ENCODE peak calls at places on chromosomes 11 and 22, in eight cellular contexts. J is ovary; E is fibroblast of lung; U is MM.1S; T is esophagus squamous epithelium; B is Peyer's patch; O is CD8-positive, alpha-beta memory T cell; S is left lung. P is an unnamed sample.

GRCh38 chr22:44191036-44191454 is 10.3 kb downstream of the PARVG start:
- DNase-seq in J (no peak), E (peak), U (no peak), T (no peak), B (peak), O (no peak), S (no peak), P (no peak)

GRCh38 chr22:38921126-38921525 is 36.3 kb upstream of the APOBEC3A start:
- DNase-seq in J (no peak), E (no peak), U (no peak), T (no peak), B (no peak), O (no peak), S (peak), P (no peak)

GRCh38 chr11:86559311-86559945 is 113.0 kb downstream of the ME3 start:
- DNase-seq in J (peak), E (peak), U (no peak), T (no peak), B (no peak), O (no peak), S (no peak), P (peak)

GRCh38 chr22:49006207-49007012 is 821.3 kb downstream of the BRD1 start:
- DNase-seq in J (no peak), E (no peak), U (no peak), T (no peak), B (no peak), O (no peak), S (no peak), P (no peak)

GRCh38 chr22:50526849-50527801 is 1.7 kb upstream of the SCO2 start:
- DNase-seq in J (no peak), E (peak), U (no peak), T (no peak), B (peak), O (no peak), S (peak), P (peak)

GRCh38 chr11:68974421-68975194 is 6.2 kb downstream of the MRGPRD start:
- DNase-seq in J (no peak), E (peak), U (peak), T (no peak), B (no peak), O (no peak), S (peak), P (no peak)

GRCh38 chr11:8218409-8218808 is 45.3 kb downstream of the LMO1 start:
- DNase-seq in J (no peak), E (no peak), U (no peak), T (no peak), B (no peak), O (no peak), S (no peak), P (no peak)

GRCh38 chr11:65781962-65782815 is 1.4 kb upstream of the AP5B1 start:
- DNase-seq in J (no peak), E (no peak), U (no peak), T (no peak), B (no peak), O (no peak), S (no peak), P (no peak)

GRCh38 chr11:134037093-134037908 is 31.6 kb upstream of the JAM3 start:
- DNase-seq in J (peak), E (peak), U (no peak), T (no peak), B (peak), O (peak), S (peak), P (peak)

GRCh38 chr11:108601150-108601549 is 7.6 kb upstream of the EXPH5 start:
- DNase-seq in J (no peak), E (peak), U (no peak), T (no peak), B (no peak), O (no peak), S (no peak), P (no peak)

GRCh38 chr11:118639899-118640298 is 32.5 kb downstream of the PHLDB1 start:
- DNase-seq in J (no peak), E (no peak), U (no peak), T (no peak), B (no peak), O (no peak), S (no peak), P (peak)

DNA sequence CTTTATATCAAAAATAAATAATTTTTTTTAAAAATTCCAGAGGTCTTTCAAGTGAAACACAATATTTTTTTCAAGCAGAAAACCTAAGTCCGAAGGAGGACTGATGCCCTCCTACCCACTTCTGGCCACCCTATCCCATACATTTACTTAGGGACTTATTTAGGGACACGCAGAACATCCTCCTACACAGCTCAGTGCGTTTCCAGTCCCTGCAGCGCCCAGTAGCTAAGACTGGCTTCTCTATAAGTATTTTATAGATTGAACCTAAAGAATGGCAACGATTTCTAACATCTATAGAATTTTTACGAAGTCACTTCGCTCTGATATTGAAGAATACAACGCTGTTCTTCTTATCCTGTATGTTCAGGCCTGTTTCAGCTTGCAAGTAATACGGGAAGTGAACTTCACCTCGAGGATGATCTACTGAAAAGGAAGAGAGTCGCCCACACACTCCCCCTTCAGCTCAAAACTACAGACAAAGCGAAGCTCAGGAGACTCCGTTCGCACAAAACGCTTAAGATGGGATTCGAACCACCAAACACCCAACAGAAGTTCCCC is 341 bp downstream of the CHEK2 start:
- DNase-seq in J (no peak), E (no peak), U (no peak), T (no peak), B (no peak), O (no peak), S (no peak), P (no peak)
- H3K27ac ChIP-seq in J (no peak), E (peak), U (peak), T (peak), B (peak), O (peak), S (peak), P (no peak)

DNA sequence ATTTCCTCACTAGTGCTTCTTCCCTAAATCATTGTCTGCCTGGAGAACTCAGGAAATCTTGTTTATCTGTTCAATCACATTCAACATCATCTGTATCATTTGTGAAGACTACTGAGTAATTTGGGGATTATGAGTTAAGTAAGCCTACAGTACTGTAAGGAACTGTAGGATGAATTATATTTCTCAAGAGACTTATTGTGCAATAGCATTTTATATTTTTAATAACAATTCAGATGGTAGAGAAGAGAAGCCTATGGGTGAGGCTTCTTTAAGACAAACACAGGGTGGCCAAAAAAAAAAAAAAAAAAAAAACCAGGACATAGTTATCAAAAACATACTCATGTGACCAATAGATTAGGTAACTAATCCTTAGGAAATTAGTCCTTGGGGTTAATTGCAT is 282.7 kb downstream of the FAM181B start:
- DNase-seq in J (no peak), E (no peak), U (no peak), T (no peak), B (no peak), O (no peak), S (no peak), P (no peak)
- H3K27ac ChIP-seq in J (no peak), E (no peak), U (no peak), T (no peak), B (no peak), O (no peak), S (no peak), P (no peak)

DNA sequence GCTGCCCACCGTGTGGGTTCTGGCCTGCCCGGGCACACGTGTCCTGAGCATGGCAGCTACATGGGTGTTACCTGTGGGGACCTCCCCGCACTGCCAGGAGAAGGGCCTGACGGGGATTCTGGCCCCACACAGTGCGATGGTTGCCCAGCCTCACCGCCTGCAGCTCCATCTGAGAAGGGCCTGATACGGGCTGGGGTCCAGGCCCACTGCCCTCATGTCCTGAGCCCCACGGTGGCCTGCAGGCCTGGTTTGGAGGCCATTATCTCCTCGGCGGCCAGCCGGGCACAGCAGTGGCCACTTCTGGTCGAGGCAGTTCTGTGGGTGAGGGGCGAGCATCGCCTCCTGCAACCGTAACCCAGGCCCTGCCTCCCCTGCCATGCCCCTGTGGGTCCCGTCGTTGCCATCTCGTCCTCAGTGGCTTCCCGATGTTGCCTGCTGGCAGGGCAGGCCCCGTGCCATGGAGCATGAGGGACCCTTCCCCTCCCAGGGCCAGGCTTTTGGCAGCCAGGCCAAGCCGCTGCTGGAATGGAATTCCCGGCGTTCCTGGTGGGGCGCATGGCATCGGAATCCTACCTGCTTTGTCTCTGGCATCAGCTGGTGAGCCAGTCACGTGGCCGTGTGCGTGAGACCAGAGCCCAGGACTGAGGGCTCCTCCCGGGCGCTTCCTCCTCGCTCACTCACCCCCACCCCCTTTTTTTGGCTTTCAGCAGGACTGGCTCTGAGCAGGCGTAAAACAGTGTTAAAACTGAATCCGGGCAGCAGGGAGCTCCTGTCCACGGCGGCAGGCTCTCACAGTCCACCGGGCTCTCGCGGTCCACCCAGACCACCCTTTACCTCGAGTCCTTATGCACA is 71.9 kb upstream of the PPARA start:
- DNase-seq in J (peak), E (peak), U (no peak), T (no peak), B (no peak), O (no peak), S (peak), P (peak)
- H3K27ac ChIP-seq in J (peak), E (peak), U (no peak), T (peak), B (peak), O (no peak), S (peak), P (peak)

DNA sequence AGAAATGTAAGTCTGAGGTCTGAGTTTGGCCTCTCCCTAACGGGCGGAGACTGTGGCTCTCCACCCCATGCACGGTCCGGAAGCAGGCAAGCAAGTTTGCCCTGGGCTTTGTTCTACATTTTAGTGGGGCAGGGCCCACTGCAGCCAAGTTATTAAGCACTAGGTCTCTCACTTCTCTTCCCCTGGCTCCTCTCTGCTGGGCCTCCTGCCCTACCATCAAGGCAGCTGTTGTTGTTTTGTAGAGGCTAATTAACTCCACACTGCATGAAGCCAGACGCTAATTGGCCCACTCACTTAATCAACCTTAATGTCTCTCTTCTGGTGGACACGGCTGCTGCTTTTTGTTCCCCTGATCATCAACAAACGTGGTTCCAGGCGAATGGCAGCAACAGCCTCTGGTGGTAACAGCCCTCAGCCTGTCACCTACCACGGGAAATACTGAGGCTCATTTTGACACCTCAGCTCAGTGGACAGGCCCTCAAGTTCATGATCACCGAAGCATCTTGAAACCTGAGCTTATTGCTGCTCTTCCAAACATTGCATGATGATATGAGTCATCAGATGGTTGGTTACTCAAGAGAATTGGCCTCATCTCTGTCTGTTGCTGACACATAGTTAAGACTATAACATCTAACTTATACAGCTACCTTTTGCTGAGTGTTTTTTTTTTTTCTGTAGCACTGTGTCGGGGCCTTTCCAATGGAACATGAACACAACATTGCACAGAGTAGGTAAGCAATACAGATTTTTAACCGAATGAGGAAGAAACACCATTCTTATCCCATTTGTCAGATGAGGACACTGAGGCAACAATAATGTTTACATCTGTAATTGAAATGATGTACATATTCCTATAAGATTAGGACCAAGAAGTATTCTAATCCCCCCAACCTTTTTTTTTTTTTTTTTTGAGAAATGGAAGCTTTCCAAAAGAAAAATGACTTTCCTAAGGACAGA is 20.8 kb upstream of the LMO2 start:
- DNase-seq in J (no peak), E (peak), U (no peak), T (no peak), B (no peak), O (no peak), S (peak), P (peak)
- H3K27ac ChIP-seq in J (no peak), E (no peak), U (no peak), T (peak), B (no peak), O (peak), S (no peak), P (no peak)

GRCh38 chr22:37566903-37567798 is 6.9 kb downstream of the CDC42EP1 start:
- DNase-seq in J (peak), E (peak), U (peak), T (no peak), B (peak), O (peak), S (peak), P (peak)
- H3K27ac ChIP-seq in J (peak), E (no peak), U (no peak), T (peak), B (peak), O (no peak), S (peak), P (peak)

DNA sequence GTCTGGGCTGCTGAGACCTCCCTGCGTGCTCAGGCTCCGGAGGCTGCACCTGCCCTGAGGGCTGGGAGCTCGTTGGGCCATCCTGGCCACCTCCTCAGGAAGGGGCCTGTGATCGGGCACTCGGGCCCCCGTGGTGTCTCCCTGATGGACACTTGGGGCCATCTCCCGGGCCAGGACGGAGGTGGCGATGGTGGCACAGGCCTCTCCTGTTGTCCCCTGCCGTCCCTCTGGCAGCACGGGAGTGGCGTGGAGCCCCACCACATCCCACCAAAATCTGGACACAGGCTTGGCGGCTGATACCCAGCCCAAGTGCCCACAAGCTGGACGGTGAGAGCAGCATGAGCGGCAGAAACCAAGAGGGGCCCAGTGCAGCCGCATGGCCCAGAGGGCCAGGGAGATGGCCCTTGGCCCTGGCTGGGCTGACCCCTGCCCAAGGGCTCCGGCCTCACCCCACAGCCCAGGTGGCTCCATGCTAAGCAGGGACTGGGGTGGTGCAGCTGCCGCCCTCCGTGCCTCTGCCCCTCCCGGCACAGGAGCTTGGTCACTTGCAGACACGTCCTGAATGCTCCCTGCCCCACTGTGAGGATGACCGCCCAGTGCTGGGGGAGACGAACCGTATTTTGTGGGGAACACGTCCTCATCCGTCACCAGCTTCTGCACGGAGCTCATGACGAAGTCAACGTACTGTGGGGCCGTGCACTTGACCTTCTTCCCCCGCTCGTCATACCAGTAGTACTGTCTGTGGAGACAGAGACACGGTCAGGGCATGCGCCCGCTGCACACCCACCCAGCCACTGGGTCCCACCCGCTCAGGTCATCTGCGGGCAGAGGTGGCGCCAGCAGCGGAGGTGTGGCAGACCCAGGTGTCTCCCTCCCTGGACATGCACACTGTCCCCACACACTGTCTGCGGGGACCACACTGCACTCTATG is 15.6 kb downstream of the MOB2 start:
- DNase-seq in J (peak), E (no peak), U (no peak), T (no peak), B (no peak), O (no peak), S (no peak), P (peak)
- H3K27ac ChIP-seq in J (no peak), E (no peak), U (no peak), T (no peak), B (no peak), O (no peak), S (no peak), P (no peak)

GRCh38 chr22:42363851-42364250 is 68.4 kb downstream of the NFAM1 start:
- DNase-seq in J (no peak), E (no peak), U (no peak), T (no peak), B (no peak), O (no peak), S (no peak), P (no peak)

GRCh38 chr22:42365942-42366660 is 66.1 kb downstream of the NFAM1 start:
- DNase-seq in J (no peak), E (no peak), U (no peak), T (no peak), B (no peak), O (no peak), S (no peak), P (peak)

GRCh38 chr22:42365337-42365865 is 66.8 kb downstream of the NFAM1 start:
- DNase-seq in J (no peak), E (peak), U (no peak), T (no peak), B (no peak), O (no peak), S (no peak), P (peak)

GRCh38 chr22:42366815-42367581 is 65.2 kb downstream of the NFAM1 start:
- DNase-seq in J (no peak), E (no peak), U (no peak), T (no peak), B (no peak), O (no peak), S (no peak), P (peak)

GRCh38 chr22:42364641-42365336 is 67.4 kb downstream of the NFAM1 start:
- DNase-seq in J (no peak), E (peak), U (no peak), T (no peak), B (no peak), O (no peak), S (no peak), P (peak)
- H3K27ac ChIP-seq in J (peak), E (no peak), U (no peak), T (peak), B (peak), O (no peak), S (no peak), P (no peak)

GRCh38 chr11:64230985-64231365 is 627 bp downstream of the DNAJC4 start:
- DNase-seq in J (no peak), E (no peak), U (no peak), T (no peak), B (no peak), O (no peak), S (no peak), P (no peak)
- H3K27ac ChIP-seq in J (peak), E (no peak), U (peak), T (peak), B (peak), O (peak), S (peak), P (peak)

DNA sequence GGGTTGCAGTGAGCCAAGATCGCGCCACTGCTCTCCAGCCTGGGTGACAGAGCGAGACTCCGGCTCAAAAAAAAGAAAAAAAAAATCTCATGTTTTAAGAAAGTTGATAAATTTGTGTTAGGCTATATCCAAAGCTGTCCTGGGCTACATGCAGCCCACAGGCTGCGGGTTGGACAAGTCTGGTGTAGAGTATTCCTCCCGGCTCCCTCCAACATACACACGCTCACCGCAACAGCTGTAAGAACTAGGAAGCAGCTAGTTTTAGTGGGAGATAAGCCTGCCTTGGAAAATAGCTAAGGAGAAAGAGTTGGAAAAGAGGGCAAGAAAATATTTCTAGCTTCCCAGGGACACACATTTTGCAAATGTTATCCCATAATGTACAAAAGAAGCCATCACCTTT is 46.6 kb downstream of the CELF1 start:
- DNase-seq in J (no peak), E (no peak), U (no peak), T (no peak), B (no peak), O (no peak), S (no peak), P (no peak)
- H3K27ac ChIP-seq in J (no peak), E (no peak), U (no peak), T (no peak), B (no peak), O (no peak), S (no peak), P (no peak)

P was measured in right cardiac atrium.